ENCODE peak calls at places on chromosomes 2 and 18, in seven cellular contexts. J, D, E, Q, W, R and O are unnamed samples.

GRCh38 chr2:223092667-223093066 is 40.7 kb downstream of the KCNE4 start:
- DNase-seq in D (no peak), R (no peak), J (no peak), E (no peak), W (no peak), Q (no peak), O (no peak)

GRCh38 chr2:28366496-28367282 is 26.0 kb upstream of the FOSL2 start:
- DNase-seq in J (no peak), Q (peak), R (no peak), D (peak), W (no peak), E (no peak), O (no peak)

GRCh38 chr2:17557596-17557995 is 17.1 kb downstream of the VSNL1 start:
- DNase-seq in D (no peak), W (no peak), R (no peak), E (no peak), Q (no peak), J (no peak), O (no peak)

GRCh38 chr18:76977681-76978234 is 154.8 kb downstream of the MBP start:
- DNase-seq in J (no peak), R (no peak), W (no peak), D (no peak), Q (no peak), E (no peak), O (no peak)

GRCh38 chr2:74708296-74708695 is 54.2 kb downstream of the SEMA4F start:
- DNase-seq in E (no peak), W (no peak), Q (no peak), J (no peak), D (no peak), R (no peak), O (no peak)

GRCh38 chr2:163630836-163631235 is 105.0 kb downstream of the FIGN start:
- DNase-seq in Q (no peak), J (no peak), D (no peak), R (no peak), E (no peak), W (no peak), O (no peak)

GRCh38 chr2:45172993-45173392 is 163.7 kb upstream of the SIX2 start:
- DNase-seq in E (no peak), W (no peak), J (no peak), Q (no peak), D (no peak), R (no peak), O (no peak)

GRCh38 chr2:176689711-176690110 is 420.5 kb downstream of the MTX2 start:
- DNase-seq in R (no peak), W (no peak), Q (no peak), D (no peak), J (no peak), E (no peak), O (no peak)

GRCh38 chr2:175445276-175445675 is 263.8 kb upstream of the ATP5MC3 start:
- DNase-seq in J (no peak), Q (no peak), E (no peak), R (no peak), W (no peak), D (no peak), O (no peak)

GRCh38 chr2:167718560-167718959 is 528.8 kb downstream of the STK39 start:
- DNase-seq in J (no peak), R (no peak), W (no peak), D (no peak), E (no peak), Q (no peak), O (no peak)

GRCh38 chr18:23281626-23282436 is 146.5 kb downstream of the CABLES1 start:
- DNase-seq in R (no peak), Q (no peak), E (peak), J (no peak), D (no peak), W (no peak), O (peak)

GRCh38 chr2:130185896-130186295 is 3.8 kb downstream of the MZT2B start:
- DNase-seq in Q (no peak), D (no peak), R (no peak), W (no peak), J (no peak), E (no peak), O (no peak)

GRCh38 chr2:237195396-237196119 is 109.9 kb downstream of the COPS8 start:
- DNase-seq in Q (no peak), J (no peak), R (no peak), W (no peak), D (no peak), E (no peak), O (peak)

GRCh38 chr2:204950695-204951094 is 405.4 kb downstream of the PARD3B start:
- DNase-seq in W (no peak), J (no peak), R (no peak), E (peak), D (no peak), Q (peak), O (no peak)

GRCh38 chr2:74094291-74094690 is 53.4 kb downstream of the BOLA3 start:
- DNase-seq in E (no peak), D (no peak), R (no peak), W (no peak), J (no peak), Q (no peak), O (no peak)

GRCh38 chr2:75142081-75142480 is 57.2 kb downstream of the TACR1 start:
- DNase-seq in E (peak), D (no peak), R (no peak), W (no peak), Q (no peak), J (no peak), O (no peak)

DNA sequence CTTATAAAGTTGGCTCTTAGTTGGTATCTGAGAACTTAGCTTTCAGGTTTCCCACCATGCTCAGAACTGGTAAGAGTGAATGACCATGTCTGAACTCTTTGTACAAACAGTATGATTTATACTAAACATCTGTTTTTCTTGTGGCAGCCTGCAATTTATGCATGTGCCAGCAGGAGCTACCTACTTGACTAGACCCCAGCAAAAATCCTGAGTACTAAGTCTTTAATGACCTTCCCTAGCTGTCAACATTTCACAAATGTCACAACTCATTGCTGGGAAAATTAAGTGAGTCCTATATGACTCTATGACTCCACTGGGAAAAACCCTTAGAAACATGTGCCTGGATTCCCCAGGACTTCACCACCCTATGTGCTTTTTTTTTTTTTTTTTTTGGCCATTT is 1225.8 kb downstream of the SUCLG1 start:
- DNase-seq in R (no peak), J (no peak), Q (no peak), E (peak), W (no peak), D (no peak), O (no peak)
- TF ChIP-seq CTCF in R (no peak), J (no peak), Q (peak), E (no peak), W (no peak), D (no peak), O (no peak)

DNA sequence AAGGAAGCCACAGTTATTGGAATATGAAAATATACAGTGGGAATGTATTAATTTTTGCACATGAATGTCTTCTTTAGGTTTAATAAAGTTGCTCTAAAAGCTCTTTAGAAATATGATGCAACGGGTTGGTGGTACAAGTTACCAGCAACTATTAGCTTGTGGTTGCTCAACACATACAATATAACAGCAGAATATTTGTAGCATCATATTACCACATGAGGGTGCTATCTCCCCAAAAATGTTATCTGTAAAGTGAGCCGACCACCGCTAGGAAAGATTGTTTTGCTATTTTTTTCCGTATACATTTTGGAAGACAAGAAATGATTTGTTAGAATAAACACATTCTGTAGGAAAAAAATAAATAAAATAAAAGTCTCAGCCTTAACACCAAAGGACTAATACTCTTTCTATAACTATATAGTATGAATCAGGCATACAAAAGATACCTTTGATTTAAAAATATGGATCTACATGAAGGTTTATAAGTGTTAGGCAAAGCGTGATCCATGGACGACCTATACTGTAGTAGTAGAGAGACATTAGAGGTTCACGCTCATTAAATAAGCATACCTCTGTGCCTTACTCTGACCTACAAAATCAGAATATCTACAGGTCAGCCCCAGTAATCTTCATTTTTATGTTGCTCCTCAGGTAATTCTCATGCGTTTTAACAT is 1110.7 kb upstream of the ACVR2A start:
- DNase-seq in D (peak), R (peak), Q (peak), J (no peak), W (no peak), E (peak), O (no peak)
- H3K4me3 ChIP-seq in D (no peak), R (no peak), Q (no peak), J (no peak), W (no peak), E (no peak), O (no peak)

GRCh38 chr2:97774425-97774824 is 61.0 kb downstream of the ZAP70 start:
- DNase-seq in D (peak), Q (peak), R (no peak), W (no peak), E (no peak), J (no peak), O (no peak)

GRCh38 chr2:97765933-97766332 is 52.6 kb downstream of the ZAP70 start:
- DNase-seq in R (no peak), J (no peak), D (no peak), Q (no peak), E (no peak), W (no peak), O (no peak)

GRCh38 chr2:97766567-97766966 is 53.2 kb downstream of the ZAP70 start:
- DNase-seq in D (no peak), R (no peak), J (no peak), Q (no peak), E (no peak), W (no peak), O (no peak)

GRCh38 chr2:97769308-97769707 is 55.9 kb downstream of the ZAP70 start:
- DNase-seq in Q (no peak), W (no peak), R (no peak), E (no peak), J (no peak), D (no peak), O (no peak)

GRCh38 chr2:97770450-97770849 is 57.1 kb downstream of the ZAP70 start:
- DNase-seq in R (no peak), W (no peak), J (no peak), D (no peak), E (no peak), Q (no peak), O (no peak)
- TF ChIP-seq CTCF in R (no peak), W (no peak), J (no peak), D (no peak), E (no peak), Q (no peak), O (no peak)

GRCh38 chr2:19988600-19988999 is 1.3 kb downstream of the WDR35 start:
- DNase-seq in Q (no peak), D (no peak), E (peak), W (no peak), R (no peak), J (no peak), O (no peak)
- H3K4me3 ChIP-seq in Q (peak), D (peak), E (no peak), W (no peak), R (no peak), J (no peak), O (no peak)

DNA sequence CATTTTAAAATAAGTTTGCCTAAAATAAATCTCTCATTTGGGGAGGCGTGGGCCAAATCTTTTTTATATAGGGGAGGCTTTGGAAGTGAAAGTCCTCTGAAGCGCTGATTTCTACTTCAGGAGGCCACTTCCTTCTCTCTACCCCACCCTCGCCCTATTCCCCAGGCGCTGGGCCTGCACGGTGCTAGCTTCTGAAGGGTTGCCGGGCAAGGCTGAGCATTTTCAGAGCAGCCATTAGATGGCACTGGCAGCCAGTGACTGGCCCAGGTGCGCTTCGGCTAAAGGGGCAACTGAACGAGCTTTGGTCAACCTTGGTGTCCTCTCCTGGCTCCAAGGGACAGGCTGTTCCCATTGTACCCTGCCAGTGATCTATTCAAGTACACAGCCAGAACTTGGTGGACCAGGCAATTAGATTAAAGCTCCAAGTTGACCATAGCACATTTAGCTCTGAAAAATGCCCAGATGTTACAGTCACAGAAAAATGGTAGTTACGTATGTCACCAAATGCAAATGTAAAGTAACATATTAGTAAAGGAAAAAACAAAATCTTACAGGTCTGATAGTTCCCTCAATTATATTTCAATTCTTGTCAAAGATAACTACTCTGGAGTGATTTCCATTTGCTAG is 2.3 kb downstream of the POMC start:
- DNase-seq in W (no peak), E (peak), J (peak), D (no peak), R (peak), Q (no peak), O (no peak)
- TF ChIP-seq CTCF in W (no peak), E (peak), J (no peak), D (peak), R (peak), Q (peak), O (no peak)